ENCODE peak calls at places on chromosomes 3 and 15, in nine cellular contexts. A is endodermal cell, Q is vagina, M is cardiac muscle cell, D is A549, W is GM23338, H is lower lobe of right lung, T is RWPE1, N is psoas muscle. P is an unnamed sample.

GRCh38 chr3:149538371-149538770 is 63.9 kb downstream of the TM4SF4 start:
- DNase-seq in W (no peak), T (no peak), H (no peak), Q (no peak), D (no peak), N (no peak), A (no peak), M (no peak), P (no peak)

GRCh38 chr3:69197922-69198540 is 75.6 kb upstream of the LMOD3 start:
- DNase-seq in A (no peak), W (no peak), Q (no peak), T (no peak), D (no peak), M (no peak), N (no peak), H (no peak), P (no peak)

GRCh38 chr3:171846594-171846993 is 3.4 kb downstream of the TMEM212 start:
- DNase-seq in N (no peak), W (no peak), H (no peak), A (no peak), M (no peak), D (no peak), T (no peak), Q (no peak), P (no peak)

GRCh38 chr15:71708741-71709140 is 101.6 kb upstream of the NR2E3 start:
- DNase-seq in N (no peak), M (peak), W (no peak), D (no peak), T (no peak), A (no peak), H (no peak), Q (no peak), P (no peak)

GRCh38 chr3:64316971-64317370 is 91.7 kb upstream of the PRICKLE2 start:
- DNase-seq in T (peak), N (no peak), M (no peak), H (no peak), D (no peak), Q (no peak), W (no peak), A (no peak), P (no peak)

GRCh38 chr3:174440741-174441587 is 418.2 kb upstream of the NAALADL2 start:
- DNase-seq in M (peak), H (peak), Q (no peak), A (peak), N (peak), D (peak), W (peak), T (peak), P (peak)

GRCh38 chr3:65979731-65980130 is 59.0 kb downstream of the MAGI1 start:
- DNase-seq in Q (no peak), H (no peak), A (no peak), T (no peak), W (no peak), M (peak), D (no peak), N (no peak), P (peak)

GRCh38 chr3:100928638-100929428 is 64.4 kb downstream of the ABI3BP start:
- DNase-seq in A (no peak), D (no peak), Q (no peak), M (peak), N (no peak), T (no peak), H (no peak), W (no peak), P (peak)

GRCh38 chr3:58588030-58588614 is 10.9 kb upstream of the FAM107A start:
- DNase-seq in Q (no peak), T (peak), D (no peak), M (peak), H (no peak), N (no peak), W (peak), A (peak), P (no peak)

GRCh38 chr3:196422976-196423781 is 9.0 kb downstream of the UBXN7 start:
- DNase-seq in N (peak), Q (no peak), W (no peak), A (peak), H (peak), D (no peak), T (no peak), M (peak), P (no peak)

GRCh38 chr3:173397161-173398110 is at the start of gene NLGN1:
- DNase-seq in N (peak), H (peak), T (peak), W (peak), M (peak), D (no peak), Q (no peak), A (peak), P (peak)

GRCh38 chr15:39597751-39598185 is 16.9 kb downstream of the THBS1 start:
- DNase-seq in W (no peak), Q (no peak), M (peak), N (no peak), D (no peak), A (no peak), T (no peak), H (no peak), P (no peak)

GRCh38 chr3:152069871-152070270 is 196.4 kb downstream of the SUCNR1 start:
- DNase-seq in D (no peak), Q (no peak), H (no peak), T (no peak), W (no peak), N (no peak), M (no peak), A (no peak), P (no peak)

GRCh38 chr15:72098076-72098475 is 19.9 kb downstream of the MYO9A start:
- DNase-seq in H (no peak), Q (no peak), A (no peak), M (peak), W (no peak), T (no peak), N (no peak), D (no peak), P (no peak)

GRCh38 chr15:99322643-99323405 is 71.5 kb downstream of the LRRC28 start:
- DNase-seq in H (no peak), N (no peak), T (no peak), Q (no peak), W (no peak), D (no peak), A (no peak), M (no peak), P (no peak)

GRCh38 chr3:133230191-133230590 is 169.7 kb upstream of the BFSP2 start:
- DNase-seq in M (peak), W (no peak), H (no peak), T (no peak), N (no peak), A (no peak), D (no peak), Q (no peak), P (no peak)
- H3K27ac ChIP-seq in M (no peak), W (no peak), H (no peak), T (no peak), N (no peak), A (no peak), D (no peak), Q (no peak), P (no peak)

DNA sequence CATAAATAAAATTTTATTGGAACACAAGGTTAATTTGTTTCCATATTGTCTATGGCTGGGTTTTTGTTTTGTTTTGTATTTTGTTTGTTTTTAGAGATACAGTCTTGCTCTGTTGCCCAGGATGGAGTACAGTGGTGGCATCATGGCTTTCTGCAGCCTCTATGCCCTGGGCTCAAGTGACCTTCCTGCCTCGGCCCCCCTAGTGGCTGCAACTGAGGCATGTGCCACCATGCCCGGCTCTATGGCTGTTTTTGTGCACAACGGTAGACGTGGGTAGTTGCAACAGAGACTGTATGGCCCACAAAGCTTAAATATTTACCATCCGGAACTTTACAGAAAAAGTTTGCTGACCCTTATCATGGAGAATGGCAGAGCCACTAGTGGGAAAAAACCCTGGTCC is 46.8 kb upstream of the C3orf70 start:
- DNase-seq in D (no peak), A (no peak), N (no peak), H (no peak), Q (no peak), M (no peak), W (peak), T (no peak), P (no peak)
- TF ChIP-seq CTCF in D (no peak), A (peak), N (no peak), H (no peak), Q (no peak), M (no peak), W (peak), T (no peak), P (no peak)

GRCh38 chr3:127742580-127742979 is 69.8 kb downstream of the ABTB1 start:
- DNase-seq in A (no peak), M (no peak), N (no peak), W (no peak), D (no peak), T (no peak), Q (no peak), H (no peak), P (no peak)

GRCh38 chr3:127740136-127740915 is 67.6 kb downstream of the ABTB1 start:
- DNase-seq in A (no peak), H (no peak), N (no peak), D (no peak), T (no peak), M (no peak), W (no peak), Q (no peak), P (no peak)

GRCh38 chr3:127743676-127744075 is 70.9 kb downstream of the ABTB1 start:
- DNase-seq in T (no peak), W (no peak), N (no peak), Q (no peak), H (no peak), A (no peak), D (no peak), M (no peak), P (no peak)

GRCh38 chr3:127741246-127741645 is 68.5 kb downstream of the ABTB1 start:
- DNase-seq in D (no peak), W (no peak), H (no peak), A (no peak), Q (no peak), N (no peak), M (no peak), T (no peak), P (no peak)

DNA sequence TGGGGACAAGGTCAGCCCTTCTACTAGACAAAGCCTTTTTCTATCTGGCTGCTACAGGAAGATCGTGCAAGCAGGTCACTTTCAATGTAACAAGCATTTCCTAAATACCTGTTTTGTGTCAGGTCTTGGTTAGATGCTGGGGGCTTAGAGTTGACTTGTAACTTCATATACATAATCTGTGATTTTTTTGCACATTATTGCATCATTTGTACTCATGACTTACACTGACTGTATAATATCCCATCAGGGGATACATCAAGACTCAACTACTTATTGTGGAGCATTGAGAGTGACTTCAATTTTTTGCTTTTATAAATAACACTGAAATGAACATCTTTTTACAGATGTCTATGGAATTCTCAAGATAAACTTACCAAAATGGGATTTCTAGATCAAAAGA is 68.9 kb downstream of the ABTB1 start:
- DNase-seq in Q (no peak), M (no peak), A (no peak), T (no peak), H (no peak), W (no peak), N (no peak), D (no peak), P (no peak)
- H3K27ac ChIP-seq in Q (no peak), M (no peak), A (no peak), T (no peak), H (no peak), W (no peak), N (peak), D (peak), P (no peak)

GRCh38 chr15:94154255-94154654 is 77.1 kb upstream of the MCTP2 start:
- DNase-seq in D (no peak), T (no peak), W (peak), Q (no peak), A (no peak), M (no peak), H (no peak), N (no peak), P (no peak)
- TF ChIP-seq CTCF in D (no peak), T (no peak), W (peak), Q (no peak), A (peak), M (no peak), H (no peak), N (no peak), P (peak)

GRCh38 chr15:37881237-37882013 is 53.0 kb upstream of the TMCO5A start:
- DNase-seq in M (no peak), N (no peak), D (no peak), T (no peak), W (no peak), H (no peak), Q (no peak), A (no peak), P (no peak)

GRCh38 chr15:37882640-37883039 is 51.8 kb upstream of the TMCO5A start:
- DNase-seq in Q (no peak), A (no peak), N (no peak), D (no peak), T (no peak), W (no peak), M (no peak), H (no peak), P (no peak)

GRCh38 chr15:37880835-37881153 is 53.6 kb upstream of the TMCO5A start:
- DNase-seq in A (no peak), N (no peak), D (no peak), Q (no peak), M (no peak), T (no peak), H (no peak), W (no peak), P (no peak)

GRCh38 chr15:37877851-37878577 is 56.4 kb upstream of the TMCO5A start:
- DNase-seq in D (no peak), M (peak), W (no peak), H (no peak), Q (no peak), N (no peak), T (peak), A (no peak), P (peak)

DNA sequence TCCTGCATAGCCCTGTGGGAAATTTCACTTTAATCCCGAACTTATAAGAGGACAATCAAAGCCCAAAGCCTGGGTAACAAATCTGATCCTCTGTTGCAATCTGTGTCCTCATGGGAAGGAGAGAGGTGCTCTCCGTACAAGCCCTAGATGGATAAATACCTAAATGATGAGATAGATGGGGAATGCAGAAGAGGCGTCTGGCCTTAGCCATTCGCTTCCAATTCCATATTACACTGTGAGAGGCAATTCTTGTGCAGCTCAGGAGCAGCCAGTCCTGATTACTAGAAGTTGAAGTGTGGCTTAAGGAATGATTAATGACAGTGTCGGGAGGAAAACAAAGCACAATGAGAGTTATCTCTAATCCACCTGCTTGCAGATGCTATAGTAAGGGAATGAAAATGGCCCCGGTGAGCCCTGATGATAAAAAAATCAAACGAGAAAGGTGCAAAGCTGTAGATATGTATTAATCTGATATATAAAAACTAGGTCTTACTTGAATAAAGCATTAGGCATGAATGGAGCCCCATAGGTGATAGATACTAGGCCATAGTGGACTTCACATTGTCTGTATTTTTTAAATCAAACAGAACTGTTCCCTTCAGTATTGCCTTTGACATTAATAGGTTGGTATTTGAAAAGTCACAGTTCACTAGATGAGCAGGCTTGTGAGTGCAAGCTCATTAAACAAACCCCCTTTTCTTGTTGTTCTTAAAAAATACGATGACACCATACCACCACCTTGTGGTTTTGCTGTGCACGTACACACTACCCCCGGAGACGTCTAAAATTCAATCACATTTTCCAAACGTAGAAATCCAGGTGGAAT is 54.2 kb upstream of the TMCO5A start:
- DNase-seq in M (peak), Q (no peak), A (peak), D (peak), T (peak), H (no peak), N (no peak), W (peak), P (peak)
- H3K27ac ChIP-seq in M (peak), Q (no peak), A (no peak), D (no peak), T (no peak), H (no peak), N (no peak), W (no peak), P (no peak)

DNA sequence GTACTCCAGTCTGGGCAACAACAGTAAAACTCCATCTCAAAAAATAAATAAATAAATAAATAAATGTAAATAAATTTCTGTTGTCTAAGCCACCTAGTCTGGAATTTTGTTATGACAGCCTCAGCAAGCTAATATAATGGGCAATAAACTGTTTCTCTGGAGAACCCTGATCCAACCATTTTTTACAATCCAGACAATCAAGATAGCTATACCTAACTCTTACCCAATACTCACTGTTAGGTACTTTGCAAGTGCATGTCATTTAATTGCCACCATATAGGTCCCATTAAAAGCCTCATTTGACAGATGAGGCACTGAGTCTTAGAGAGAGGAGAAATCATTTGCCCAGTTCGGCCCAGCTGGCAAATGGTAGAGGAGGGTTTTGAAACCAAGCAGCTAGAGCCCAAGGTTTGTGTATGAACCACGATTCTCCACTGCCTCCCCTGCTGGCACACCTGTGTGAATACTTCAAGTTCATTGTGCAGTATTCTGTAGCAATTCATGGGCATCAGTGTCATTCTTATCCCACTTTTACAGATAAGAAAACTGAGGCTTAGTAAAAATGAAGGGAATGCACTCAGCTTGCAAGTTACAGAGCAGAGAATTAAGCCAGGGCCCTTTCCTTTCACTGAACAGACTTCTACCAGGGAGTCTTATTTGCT is 107.0 kb upstream of the UBE2E1 start:
- DNase-seq in D (no peak), M (no peak), Q (no peak), W (no peak), A (no peak), H (no peak), N (no peak), T (no peak), P (no peak)
- TF ChIP-seq CTCF in D (no peak), M (no peak), Q (no peak), W (no peak), A (no peak), H (no peak), N (no peak), T (no peak), P (no peak)

DNA sequence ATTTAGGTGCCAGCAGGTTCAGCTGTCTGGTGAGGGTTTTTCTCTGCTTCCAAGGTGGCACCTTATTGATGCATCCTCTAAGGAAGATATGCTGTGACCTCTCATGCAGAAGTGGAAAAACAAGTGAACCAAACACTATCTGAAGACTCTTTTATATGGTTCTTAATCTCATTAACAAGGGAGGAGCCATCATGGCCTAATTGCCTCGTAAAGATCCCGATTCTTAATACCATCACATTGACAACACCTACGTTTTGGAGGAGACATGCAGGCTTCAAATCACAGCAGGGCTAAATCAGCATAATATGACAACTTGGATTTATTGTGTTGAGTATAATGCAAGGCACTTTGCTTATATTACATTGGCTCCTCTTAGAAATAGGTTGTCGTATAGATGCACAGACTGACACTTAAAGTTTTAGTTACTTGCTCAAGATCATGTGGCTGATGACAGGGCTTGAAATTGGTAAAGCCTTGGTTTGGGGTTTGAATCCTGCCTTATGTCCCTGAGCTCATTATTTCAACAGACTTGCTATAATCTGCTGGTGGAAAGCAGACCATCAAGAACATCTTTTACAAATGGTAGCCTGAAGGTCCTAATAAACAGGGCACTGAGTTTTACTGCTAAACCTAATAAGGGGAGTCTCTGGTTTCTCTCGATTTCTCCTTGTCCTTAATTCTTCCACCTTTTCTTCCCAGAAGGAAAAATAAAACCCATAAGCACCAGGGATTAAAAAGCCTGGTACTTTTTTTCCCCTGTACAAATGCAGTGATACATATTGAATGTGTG is 88.2 kb downstream of the PTPRG start:
- DNase-seq in M (no peak), N (no peak), W (no peak), A (no peak), D (no peak), T (no peak), H (no peak), Q (no peak), P (no peak)
- H3K27ac ChIP-seq in M (no peak), N (no peak), W (no peak), A (no peak), D (no peak), T (no peak), H (no peak), Q (peak), P (no peak)

GRCh38 chr3:186529204-186529999 is 14.8 kb downstream of the CRYGS start:
- DNase-seq in N (no peak), M (no peak), W (peak), H (no peak), A (no peak), T (no peak), D (no peak), Q (no peak), P (no peak)
- TF ChIP-seq CTCF in N (no peak), M (no peak), W (peak), H (no peak), A (peak), T (no peak), D (no peak), Q (no peak), P (no peak)